ENCODE peak calls at places on chromosomes 1 and 21, in eight cellular contexts. I is central memory CD8-positive, alpha-beta T cell; H is islet precursor cell; D is IMR-90; P is neural crest cell; Y is renal cortical epithelial cell; G is GM19239; K is activated T-cell treated with anti-CD3 and anti-CD28 coated beads, Interleukin-2, amount 50 U/mL, for 24 hours. V is an unnamed sample.

GRCh38 chr1:21901473-21901847 is 35.6 kb downstream of the HSPG2 start:
- DNase-seq in Y (no peak), G (no peak), D (peak), I (no peak), P (no peak), K (no peak), H (peak), V (no peak)

GRCh38 chr1:208131631-208132286 is 112.4 kb downstream of the PLXNA2 start:
- DNase-seq in D (no peak), P (no peak), I (no peak), H (no peak), G (no peak), Y (no peak), K (no peak), V (no peak)

GRCh38 chr1:113191579-113192076 is 118.6 kb downstream of the LRIG2 start:
- DNase-seq in K (no peak), Y (peak), H (no peak), G (no peak), P (no peak), D (no peak), I (no peak), V (no peak)

GRCh38 chr1:74729741-74730478 is 2.9 kb downstream of the CRYZ start:
- DNase-seq in Y (peak), I (no peak), G (no peak), H (peak), D (peak), P (no peak), K (no peak), V (no peak)

GRCh38 chr1:237108299-237109040 is 66.5 kb downstream of the RYR2 start:
- DNase-seq in I (no peak), G (no peak), D (no peak), K (no peak), P (no peak), Y (no peak), H (peak), V (no peak)

GRCh38 chr1:184753608-184754478 is 815 bp downstream of the EDEM3 start:
- DNase-seq in I (no peak), K (no peak), Y (peak), G (no peak), P (no peak), D (peak), H (peak), V (peak)

GRCh38 chr1:112939810-112940209 is 16.2 kb downstream of the SLC16A1 start:
- DNase-seq in Y (no peak), G (no peak), H (no peak), D (no peak), I (no peak), K (no peak), P (no peak), V (no peak)

GRCh38 chr1:31783846-31784245 is 19.7 kb upstream of the ADGRB2 start:
- DNase-seq in I (no peak), P (no peak), K (no peak), H (peak), Y (no peak), G (no peak), D (no peak), V (no peak)

GRCh38 chr1:179867493-179868330 is 9.9 kb downstream of the TOR1AIP2 start:
- DNase-seq in P (peak), H (peak), G (no peak), K (peak), D (peak), I (peak), Y (peak), V (peak)

GRCh38 chr1:28663871-28664470 is 4.6 kb upstream of the GMEB1 start:
- DNase-seq in Y (no peak), I (no peak), K (no peak), G (no peak), D (no peak), H (no peak), P (no peak), V (no peak)

GRCh38 chr1:94317790-94318188 is 80.4 kb upstream of the ARHGAP29 start:
- DNase-seq in I (no peak), K (no peak), H (no peak), G (no peak), D (no peak), Y (no peak), P (no peak), V (no peak)

GRCh38 chr1:223231011-223231572 is 88.0 kb upstream of the TLR5 start:
- DNase-seq in P (no peak), D (no peak), K (no peak), Y (no peak), I (no peak), G (no peak), H (peak), V (no peak)

GRCh38 chr1:11280719-11281376 is 7.8 kb downstream of the UBIAD1 start:
- DNase-seq in P (no peak), G (no peak), D (no peak), H (no peak), I (no peak), K (no peak), Y (no peak), V (peak)

GRCh38 chr21:32477424-32477745 is 64.9 kb downstream of the EVA1C start:
- DNase-seq in G (no peak), K (no peak), Y (no peak), I (no peak), H (no peak), D (no peak), P (no peak), V (no peak)

GRCh38 chr1:11289064-11289463 is 16.1 kb downstream of the UBIAD1 start:
- DNase-seq in I (no peak), G (no peak), D (no peak), K (no peak), H (no peak), P (no peak), Y (no peak), V (no peak)

GRCh38 chr1:119091618-119092017 is 48.8 kb downstream of the WARS2 start:
- DNase-seq in P (no peak), K (no peak), H (no peak), I (no peak), Y (peak), D (no peak), G (no peak), V (no peak)

GRCh38 chr1:39685071-39685470 is 6.2 kb downstream of the HPCAL4 start:
- DNase-seq in Y (no peak), I (no peak), H (no peak), K (no peak), P (no peak), D (no peak), G (no peak), V (no peak)

GRCh38 chr1:152143147-152143845 is 15.7 kb downstream of the RPTN start:
- DNase-seq in I (no peak), G (no peak), K (no peak), D (no peak), Y (peak), H (no peak), P (no peak), V (no peak)

GRCh38 chr1:30672661-30673060 is 50.7 kb downstream of the MATN1 start:
- DNase-seq in P (no peak), K (no peak), D (no peak), H (no peak), I (no peak), G (no peak), Y (no peak), V (no peak)

GRCh38 chr1:115545791-115546733 is 95.7 kb upstream of the VANGL1 start:
- DNase-seq in H (peak), G (no peak), I (no peak), D (peak), K (no peak), P (peak), Y (peak), V (peak)

GRCh38 chr1:155900161-155900560 is 11.0 kb downstream of the RIT1 start:
- DNase-seq in P (no peak), I (no peak), G (no peak), H (no peak), D (no peak), Y (no peak), K (no peak), V (no peak)

GRCh38 chr1:50633465-50633864 is 210.2 kb upstream of the DMRTA2 start:
- DNase-seq in H (no peak), G (no peak), P (no peak), Y (no peak), D (no peak), I (no peak), K (no peak), V (no peak)

GRCh38 chr1:113940365-113941244 is 11.5 kb downstream of the HIPK1 start:
- DNase-seq in Y (no peak), G (no peak), K (peak), H (no peak), P (no peak), D (no peak), I (peak), V (peak)

GRCh38 chr1:155186266-155186954 is 12.8 kb downstream of the TRIM46 start:
- DNase-seq in H (no peak), I (no peak), G (no peak), Y (peak), D (no peak), K (no peak), P (no peak), V (no peak)

GRCh38 chr1:121586369-121587229 is 401.8 kb downstream of the SRGAP2C start:
- DNase-seq in D (no peak), Y (peak), K (no peak), H (peak), I (no peak), G (no peak), P (no peak), V (no peak)

GRCh38 chr1:246592695-246593094 is 26.4 kb downstream of the CNST start:
- DNase-seq in G (no peak), K (no peak), D (peak), H (no peak), Y (peak), P (no peak), I (no peak), V (no peak)

GRCh38 chr21:41396452-41397107 is 29.5 kb upstream of the MX1 start:
- DNase-seq in P (no peak), K (no peak), H (peak), G (no peak), D (no peak), Y (peak), I (no peak), V (no peak)